ENCODE peak calls at places on chromosomes 4 and X, in eight cellular contexts. H is NCI-H524; V is left ventricle myocardium inferior; A is stimulated activated CD4-positive, alpha-beta T cell treated with anti-CD3 and anti-CD28 coated beads, Interleukin-15, amount 100 ng/mL, for 24 hours; N is KBM-7; C is COR-L47; P is C1 segment of cervical spinal cord; W is DMS 273 treated with DMSO at 0.1 percent for 48 hours. K is an unnamed sample.

GRCh38 chrX:102849396-102849795 is 87.7 kb upstream of the RAB40AL start:
- DNase-seq in P (no peak), V (no peak), W (no peak), H (no peak), N (no peak), C (no peak), A (no peak), K (no peak)

GRCh38 chr4:106418444-106418843 is 49.9 kb upstream of the GIMD1 start:
- DNase-seq in A (no peak), N (no peak), W (no peak), H (no peak), C (no peak), V (no peak), P (no peak), K (no peak)

GRCh38 chr4:80454040-80454439 is 118.5 kb downstream of the CFAP299 start:
- DNase-seq in W (no peak), P (no peak), V (no peak), H (no peak), A (no peak), C (no peak), N (no peak), K (no peak)

GRCh38 chr4:76781698-76782595 is 116.0 kb downstream of the SOWAHB start:
- DNase-seq in V (no peak), A (no peak), C (no peak), H (no peak), P (no peak), N (peak), W (no peak), K (peak)

GRCh38 chr4:86968477-86969015 is 33.7 kb downstream of the AFF1 start:
- DNase-seq in P (no peak), C (no peak), A (no peak), V (no peak), H (no peak), N (no peak), W (no peak), K (no peak)

GRCh38 chr4:125390126-125390525 is 75.4 kb downstream of the FAT4 start:
- DNase-seq in A (no peak), V (no peak), P (no peak), W (no peak), C (no peak), N (no peak), H (no peak), K (no peak)

GRCh38 chr4:124111922-124112321 is 600.6 kb downstream of the ANKRD50 start:
- DNase-seq in P (no peak), H (peak), V (no peak), N (peak), A (no peak), W (peak), C (peak), K (peak)

GRCh38 chrX:137033774-137034507 is at the start of gene GPR101:
- DNase-seq in V (no peak), P (no peak), N (no peak), A (peak), C (no peak), W (no peak), H (no peak), K (no peak)

GRCh38 chr4:62191446-62191845 is 991.3 kb downstream of the ADGRL3 start:
- DNase-seq in H (no peak), C (no peak), N (no peak), W (no peak), A (no peak), V (no peak), P (no peak), K (no peak)

GRCh38 chr4:139951051-139951450 is 202.9 kb downstream of the MAML3 start:
- DNase-seq in H (no peak), V (no peak), W (no peak), P (no peak), A (peak), C (no peak), N (peak), K (peak)

GRCh38 chr4:141046255-141046654 is 87.0 kb downstream of the RNF150 start:
- DNase-seq in H (no peak), A (no peak), V (no peak), N (no peak), W (no peak), C (no peak), P (no peak), K (no peak)

GRCh38 chr4:165207016-165207430 is 338 bp upstream of the KLHL2 start:
- DNase-seq in N (no peak), P (peak), A (no peak), W (no peak), C (no peak), V (no peak), H (no peak), K (peak)

GRCh38 chr4:131540256-131540655 is 1608.8 kb upstream of the PCDH10 start:
- DNase-seq in W (no peak), P (no peak), V (no peak), H (no peak), N (no peak), A (no peak), C (no peak), K (no peak)

GRCh38 chr4:8762951-8763735 is 108.5 kb downstream of the HMX1 start:
- DNase-seq in H (no peak), N (no peak), V (no peak), W (no peak), A (no peak), P (no peak), C (no peak), K (no peak)

GRCh38 chrX:53088136-53088974 is 5.6 kb upstream of the KANTR start:
- DNase-seq in V (peak), C (peak), A (peak), P (peak), H (peak), N (no peak), W (no peak), K (no peak)

GRCh38 chr4:54626113-54626512 is 31.6 kb upstream of the KIT start:
- DNase-seq in N (no peak), A (no peak), W (no peak), H (no peak), C (no peak), V (no peak), P (no peak), K (no peak)

GRCh38 chrX:39677585-39677984 is 420.2 kb downstream of the BCOR start:
- DNase-seq in C (no peak), H (no peak), N (no peak), V (no peak), P (no peak), W (no peak), A (no peak), K (no peak)

GRCh38 chrX:531611-531936 is 99.0 kb upstream of the SHOX start:
- DNase-seq in P (no peak), V (no peak), A (no peak), H (no peak), N (no peak), C (no peak), W (no peak), K (no peak)

GRCh38 chrX:40471965-40472648 is 108.7 kb upstream of the ATP6AP2 start:
- DNase-seq in C (peak), P (no peak), N (no peak), A (peak), V (no peak), W (peak), H (peak), K (no peak)

GRCh38 chr4:160224049-160224448 is 1121.2 kb downstream of the RAPGEF2 start:
- DNase-seq in V (no peak), C (no peak), N (no peak), A (no peak), P (no peak), H (no peak), W (no peak), K (no peak)

GRCh38 chr4:77001907-77002306 is 52.4 kb downstream of the SEPTIN11 start:
- DNase-seq in V (no peak), A (no peak), H (no peak), C (no peak), W (no peak), N (peak), P (no peak), K (no peak)

GRCh38 chr4:5051210-5051691 is at the start of gene STK32B:
- DNase-seq in A (peak), H (peak), V (peak), C (no peak), W (no peak), N (peak), P (no peak), K (peak)

GRCh38 chrX:16786791-16787735 is 797 bp downstream of the TXLNG start:
- DNase-seq in W (no peak), H (peak), C (peak), A (peak), P (no peak), V (no peak), N (no peak), K (peak)

GRCh38 chrX:96436105-96436504 is 248.5 kb upstream of the DIAPH2 start:
- DNase-seq in P (no peak), A (no peak), N (no peak), W (no peak), C (no peak), H (no peak), V (no peak), K (no peak)

GRCh38 chr4:144507309-144508101 is 138.5 kb upstream of the HHIP start:
- DNase-seq in V (no peak), C (no peak), H (no peak), A (no peak), W (no peak), P (no peak), N (no peak), K (no peak)

GRCh38 chr4:128565565-128566186 is 243.8 kb upstream of the JADE1 start:
- DNase-seq in C (peak), A (peak), V (peak), P (no peak), H (peak), N (peak), W (no peak), K (peak)

GRCh38 chr4:146520894-146521542 is 722 bp downstream of the SLC10A7 start:
- DNase-seq in A (peak), N (peak), V (no peak), W (no peak), P (peak), H (peak), C (peak), K (peak)

GRCh38 chrX:118272237-118272636 is 73.7 kb upstream of the WDR44 start:
- DNase-seq in N (no peak), H (no peak), V (no peak), W (no peak), C (no peak), A (no peak), P (no peak), K (no peak)

GRCh38 chr4:48620861-48621260 is 130.8 kb downstream of the ZAR1 start:
- DNase-seq in H (no peak), P (no peak), N (no peak), V (no peak), C (no peak), W (no peak), A (no peak), K (no peak)

K was measured in NB4.